ENCODE peak calls at places on chromosomes 5 and 9, in five cellular contexts. One of them, this sample, is unnamed.

GRCh38 chr5:132243366-132243977 is 14.0 kb upstream of the PDLIM4 start:
- DNase-seq in A549: no peak
- DNase-seq in NCI-H774: no peak
- DNase-seq in astrocyte of the spinal cord: no peak
- DNase-seq in KBM-7: no peak
- DNase-seq in this sample: no peak

GRCh38 chr5:74766348-74766886 is 500 bp downstream of the GFM2 start:
- DNase-seq in astrocyte of the spinal cord: peak
- DNase-seq in A549: peak
- DNase-seq in NCI-H774: no peak
- DNase-seq in KBM-7: peak
- DNase-seq in this sample: peak

GRCh38 chr5:43007911-43008368 is 32.2 kb downstream of the ANXA2R start:
- DNase-seq in astrocyte of the spinal cord: peak
- DNase-seq in NCI-H774: peak
- DNase-seq in A549: peak
- DNase-seq in KBM-7: peak
- DNase-seq in this sample: peak

GRCh38 chr5:59746261-59746765 is 147.2 kb downstream of the PDE4D start:
- DNase-seq in astrocyte of the spinal cord: peak
- DNase-seq in A549: peak
- DNase-seq in NCI-H774: no peak
- DNase-seq in KBM-7: no peak
- DNase-seq in this sample: no peak

GRCh38 chr5:157571357-157571827 is 4.2 kb downstream of the ADAM19 start:
- DNase-seq in astrocyte of the spinal cord: peak
- DNase-seq in NCI-H774: no peak
- DNase-seq in KBM-7: peak
- DNase-seq in A549: no peak
- DNase-seq in this sample: peak

GRCh38 chr9:134955801-134956200 is 38.1 kb upstream of the FCN1 start:
- DNase-seq in KBM-7: no peak
- DNase-seq in NCI-H774: no peak
- DNase-seq in A549: no peak
- DNase-seq in astrocyte of the spinal cord: no peak
- DNase-seq in this sample: no peak

GRCh38 chr9:116149844-116150243 is 3.7 kb upstream of the PAPPA start:
- DNase-seq in NCI-H774: no peak
- DNase-seq in KBM-7: peak
- DNase-seq in A549: peak
- DNase-seq in astrocyte of the spinal cord: no peak
- DNase-seq in this sample: peak

GRCh38 chr5:91151947-91152346 is 231.2 kb downstream of the ARRDC3 start:
- DNase-seq in A549: peak
- DNase-seq in NCI-H774: no peak
- DNase-seq in astrocyte of the spinal cord: peak
- DNase-seq in KBM-7: no peak
- DNase-seq in this sample: no peak

GRCh38 chr5:1032011-1032410 is 23.4 kb downstream of the NKD2 start:
- DNase-seq in A549: no peak
- DNase-seq in KBM-7: no peak
- DNase-seq in astrocyte of the spinal cord: no peak
- DNase-seq in NCI-H774: no peak
- DNase-seq in this sample: no peak

GRCh38 chr5:123116063-123116462 is 27.0 kb downstream of the PRDM6 start:
- DNase-seq in NCI-H774: no peak
- DNase-seq in KBM-7: peak
- DNase-seq in astrocyte of the spinal cord: no peak
- DNase-seq in A549: no peak
- DNase-seq in this sample: no peak

GRCh38 chr5:175254155-175254554 is 189.8 kb downstream of the DRD1 start:
- DNase-seq in A549: no peak
- DNase-seq in KBM-7: no peak
- DNase-seq in NCI-H774: no peak
- DNase-seq in astrocyte of the spinal cord: peak
- DNase-seq in this sample: no peak

GRCh38 chr5:33753704-33754103 is 138.1 kb downstream of the ADAMTS12 start:
- DNase-seq in astrocyte of the spinal cord: no peak
- DNase-seq in KBM-7: no peak
- DNase-seq in A549: no peak
- DNase-seq in NCI-H774: no peak
- DNase-seq in this sample: no peak

GRCh38 chr9:101274971-101275670 is 109.7 kb downstream of the BAAT start:
- DNase-seq in A549: no peak
- DNase-seq in KBM-7: no peak
- DNase-seq in astrocyte of the spinal cord: no peak
- DNase-seq in NCI-H774: no peak
- DNase-seq in this sample: no peak

GRCh38 chr9:26983340-26983739 is 22.1 kb downstream of the LRRC19 start:
- DNase-seq in KBM-7: no peak
- DNase-seq in NCI-H774: no peak
- DNase-seq in A549: no peak
- DNase-seq in astrocyte of the spinal cord: no peak
- DNase-seq in this sample: no peak

GRCh38 chr9:16704489-16705111 is 165.9 kb downstream of the BNC2 start:
- DNase-seq in KBM-7: no peak
- DNase-seq in A549: no peak
- DNase-seq in NCI-H774: no peak
- DNase-seq in astrocyte of the spinal cord: no peak
- DNase-seq in this sample: no peak

GRCh38 chr9:87498046-87498815 is 564 bp downstream of the DAPK1 start:
- DNase-seq in KBM-7: peak
- DNase-seq in A549: peak
- DNase-seq in NCI-H774: no peak
- DNase-seq in astrocyte of the spinal cord: peak
- DNase-seq in this sample: no peak

GRCh38 chr5:179134511-179134910 is 74.3 kb downstream of the ZNF354C start:
- DNase-seq in A549: no peak
- DNase-seq in astrocyte of the spinal cord: no peak
- DNase-seq in KBM-7: no peak
- DNase-seq in NCI-H774: no peak
- DNase-seq in this sample: no peak

GRCh38 chr9:136856078-136856474 is 3.9 kb downstream of the MAMDC4 start:
- DNase-seq in KBM-7: no peak
- DNase-seq in A549: no peak
- DNase-seq in astrocyte of the spinal cord: no peak
- DNase-seq in NCI-H774: no peak
- DNase-seq in this sample: no peak

GRCh38 chr5:164860896-164861295 is 1355.5 kb downstream of the MAT2B start:
- DNase-seq in astrocyte of the spinal cord: no peak
- DNase-seq in KBM-7: no peak
- DNase-seq in NCI-H774: no peak
- DNase-seq in A549: no peak
- DNase-seq in this sample: no peak

GRCh38 chr5:69467442-69468225 is 25.0 kb upstream of the OCLN start:
- DNase-seq in NCI-H774: no peak
- DNase-seq in KBM-7: no peak
- DNase-seq in A549: no peak
- DNase-seq in astrocyte of the spinal cord: no peak
- DNase-seq in this sample: no peak

GRCh38 chr5:100852988-100853449 is 50.1 kb downstream of the ST8SIA4 start:
- DNase-seq in astrocyte of the spinal cord: no peak
- DNase-seq in NCI-H774: no peak
- DNase-seq in A549: no peak
- DNase-seq in KBM-7: peak
- DNase-seq in this sample: peak

GRCh38 chr5:35884125-35884788 is 27.6 kb downstream of the IL7R start:
- DNase-seq in NCI-H774: no peak
- DNase-seq in KBM-7: peak
- DNase-seq in A549: no peak
- DNase-seq in astrocyte of the spinal cord: peak
- DNase-seq in this sample: no peak

GRCh38 chr9:109542922-109543321 is 44.8 kb upstream of the PTPN3 start:
- DNase-seq in NCI-H774: no peak
- DNase-seq in KBM-7: no peak
- DNase-seq in astrocyte of the spinal cord: no peak
- DNase-seq in A549: no peak
- DNase-seq in this sample: no peak

GRCh38 chr9:123201083-123201482 is 67.3 kb downstream of the STRBP start:
- DNase-seq in KBM-7: no peak
- DNase-seq in NCI-H774: no peak
- DNase-seq in A549: no peak
- DNase-seq in astrocyte of the spinal cord: no peak
- DNase-seq in this sample: no peak

GRCh38 chr9:138038244-138038671 is 160.7 kb downstream of the CACNA1B start:
- DNase-seq in astrocyte of the spinal cord: no peak
- DNase-seq in NCI-H774: no peak
- DNase-seq in A549: no peak
- DNase-seq in KBM-7: no peak
- DNase-seq in this sample: no peak